ENCODE peak calls at places on chromosomes 1 and 21, in seven cellular contexts. A is CD4-positive, alpha-beta T cell; X is ovary; Y is fibroblast of lung; B is psoas muscle; K is CD8-positive, alpha-beta T cell; W is nephron progenitor cell. R is an unnamed sample.
A peak's percentile ranks its signal among the peaks of the same experiment; 100 is the strongest.

GRCh38 chr1:69510026-69510425 is 57.7 kb upstream of the LRRC7 start:
- DNase-seq in A (no peak), X (no peak), Y (no peak), B (no peak), K (no peak), W (no peak), R (no peak)

GRCh38 chr1:159900755-159901335 is 880 bp upstream of the CFAP45 start:
- DNase-seq in A (no peak), X (no peak), Y (no peak), B (no peak), K (no peak), W (no peak), R (no peak)

GRCh38 chr1:231691618-231692259 is 65.1 kb downstream of the DISC1 start:
- DNase-seq in A (no peak), X (peak; percentile 49), Y (no peak), B (no peak), K (no peak), W (peak; percentile 57), R (peak; percentile 42)

GRCh38 chr1:206761369-206761768 is 9.2 kb upstream of the IL19 start:
- DNase-seq in A (no peak), X (no peak), Y (no peak), B (no peak), K (no peak), W (no peak), R (no peak)

GRCh38 chr1:231699769-231700168 is 73.2 kb downstream of the DISC1 start:
- DNase-seq in A (no peak), X (no peak), Y (peak; percentile 26), B (no peak), K (no peak), W (no peak), R (no peak)

GRCh38 chr1:118459871-118460270 is 274.8 kb upstream of the SPAG17 start:
- DNase-seq in A (no peak), X (no peak), Y (no peak), B (no peak), K (no peak), W (no peak), R (no peak)

GRCh38 chr1:25817840-25818501 is 1.8 kb upstream of the MTFR1L start:
- DNase-seq in A (no peak), X (no peak), Y (no peak), B (no peak), K (no peak), W (no peak), R (no peak)

GRCh38 chr21:34367320-34367935 is 3.6 kb downstream of the KCNE2 start:
- DNase-seq in A (peak; percentile 6), X (peak; percentile 15), Y (peak; percentile 74), B (no peak), K (peak; percentile 47), W (peak; percentile 44), R (peak; percentile 59)

GRCh38 chr1:223713546-223714420 is 1.4 kb downstream of the CAPN2 start:
- DNase-seq in A (no peak), X (no peak), Y (no peak), B (no peak), K (no peak), W (no peak), R (no peak)

GRCh38 chr1:9900142-9901043 is 9.7 kb downstream of the CTNNBIP1 start:
- DNase-seq in A (no peak), X (no peak), Y (no peak), B (peak; percentile 44), K (no peak), W (no peak), R (no peak)

GRCh38 chr21:42466700-42467612 is 29.1 kb downstream of the RSPH1 start:
- DNase-seq in A (no peak), X (no peak), Y (peak; percentile 32), B (no peak), K (no peak), W (no peak), R (no peak)

GRCh38 chr1:228953207-228953606 is 217.9 kb downstream of the RHOU start:
- DNase-seq in A (no peak), X (no peak), Y (no peak), B (no peak), K (no peak), W (no peak), R (no peak)

GRCh38 chr1:15736035-15736665 is at the start of gene SLC25A34:
- DNase-seq in A (no peak), X (no peak), Y (no peak), B (peak; percentile 86), K (no peak), W (no peak), R (no peak)

GRCh38 chr1:162391790-162392563 is 10.4 kb downstream of the C1orf226 start:
- DNase-seq in A (no peak), X (no peak), Y (peak; percentile 70), B (no peak), K (no peak), W (peak; percentile 32), R (no peak)

GRCh38 chr1:225044258-225044657 is 114.8 kb downstream of the DNAH14 start:
- DNase-seq in A (no peak), X (no peak), Y (peak; percentile 75), B (no peak), K (no peak), W (no peak), R (no peak)

GRCh38 chr1:90007979-90008404 is 13.1 kb downstream of the ZNF326 start:
- DNase-seq in A (no peak), X (no peak), Y (peak; percentile 22), B (no peak), K (no peak), W (no peak), R (no peak)

GRCh38 chr21:34670220-34670961 is 1.6 kb downstream of the CLIC6 start:
- DNase-seq in A (no peak), X (peak; percentile 22), Y (peak; percentile 13), B (peak; percentile 32), K (no peak), W (peak; percentile 46), R (peak; percentile 47)

GRCh38 chr21:34841154-34841553 is 172.4 kb downstream of the CLIC6 start:
- DNase-seq in A (no peak), X (no peak), Y (no peak), B (no peak), K (no peak), W (no peak), R (no peak)

GRCh38 chr1:24914226-24915069 is 15.6 kb downstream of the RUNX3 start:
- DNase-seq in A (no peak), X (no peak), Y (peak; percentile 37), B (no peak), K (no peak), W (peak; percentile 62), R (no peak)

GRCh38 chr1:151540021-151540981 is at the start of gene TUFT1:
- DNase-seq in A (peak; percentile 92), X (peak; percentile 92), Y (peak; percentile 88), B (peak; percentile 91), K (peak; percentile 94), W (peak; percentile 98), R (peak; percentile 94)

GRCh38 chr1:64308856-64309255 is 105.4 kb downstream of the UBE2U start:
- DNase-seq in A (no peak), X (no peak), Y (peak; percentile 18), B (no peak), K (no peak), W (no peak), R (no peak)

GRCh38 chr21:39003982-39004775 is 179.1 kb downstream of the PSMG1 start:
- DNase-seq in A (no peak), X (peak; percentile 37), Y (peak; percentile 84), B (no peak), K (no peak), W (no peak), R (no peak)

GRCh38 chr1:221635305-221635704 is 106.6 kb downstream of the DUSP10 start:
- DNase-seq in A (no peak), X (no peak), Y (no peak), B (no peak), K (no peak), W (no peak), R (no peak)

GRCh38 chr21:15558884-15559283 is 170.9 kb upstream of the USP25 start:
- DNase-seq in A (no peak), X (no peak), Y (no peak), B (no peak), K (no peak), W (no peak), R (no peak)

GRCh38 chr1:46686255-46686654 is 14.6 kb downstream of the TEX38 start:
- DNase-seq in A (no peak), X (no peak), Y (no peak), B (no peak), K (no peak), W (no peak), R (no peak)

GRCh38 chr1:92748138-92748537 is 36.8 kb downstream of the EVI5 start:
- DNase-seq in A (no peak), X (no peak), Y (no peak), B (no peak), K (no peak), W (no peak), R (no peak)
- TF ChIP-seq CTCF in A (no peak), X (no peak), Y (peak; percentile 12), B (no peak), K (no peak), W (no peak), R (no peak)

GRCh38 chr1:12546771-12547585 is 71.0 kb downstream of the DHRS3 start:
- DNase-seq in A (no peak), X (no peak), Y (no peak), B (peak; percentile 85), K (no peak), W (no peak), R (no peak)
- TF ChIP-seq CTCF in A (no peak), X (no peak), Y (no peak), B (no peak), K (no peak), W (no peak), R (no peak)

GRCh38 chr1:196059210-196059609 is 549.0 kb downstream of the KCNT2 start:
- DNase-seq in A (no peak), X (no peak), Y (no peak), B (no peak), K (no peak), W (no peak), R (no peak)
- TF ChIP-seq CTCF in A (no peak), X (no peak), Y (no peak), B (no peak), K (no peak), W (no peak), R (no peak)

GRCh38 chr1:85125891-85126290 is 74.9 kb downstream of the SYDE2 start:
- DNase-seq in A (no peak), X (no peak), Y (no peak), B (no peak), K (no peak), W (no peak), R (no peak)

GRCh38 chr1:85121744-85122143 is 73.4 kb upstream of the MCOLN3 start:
- DNase-seq in A (no peak), X (no peak), Y (no peak), B (no peak), K (no peak), W (no peak), R (no peak)

GRCh38 chr1:85116856-85117255 is 68.6 kb upstream of the MCOLN3 start:
- DNase-seq in A (no peak), X (no peak), Y (no peak), B (no peak), K (no peak), W (no peak), R (no peak)

GRCh38 chr1:85118751-85119150 is 70.5 kb upstream of the MCOLN3 start:
- DNase-seq in A (no peak), X (no peak), Y (no peak), B (no peak), K (no peak), W (no peak), R (no peak)

DNA sequence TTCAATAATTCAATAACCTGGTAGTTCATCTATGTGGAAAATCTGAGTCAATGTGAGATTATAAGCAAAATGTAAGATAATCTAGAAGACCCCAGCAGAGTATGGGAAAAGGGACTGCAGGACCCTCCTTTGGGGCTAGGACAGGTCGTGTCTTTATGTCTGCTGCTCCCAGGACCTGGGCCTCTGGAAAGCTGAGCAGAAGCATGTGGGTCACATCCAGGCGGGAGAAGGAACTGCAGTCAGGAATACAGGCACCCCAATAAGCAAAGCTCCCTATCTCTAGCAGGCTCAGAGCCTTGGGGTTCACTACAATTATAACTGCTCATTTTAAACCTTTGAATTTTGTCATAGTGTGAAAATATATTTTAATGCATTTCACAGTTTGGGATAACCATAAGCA is 73.9 kb upstream of the MCOLN3 start:
- DNase-seq in A (no peak), X (no peak), Y (no peak), B (no peak), K (no peak), W (no peak), R (no peak)
- TF ChIP-seq CTCF in A (no peak), X (no peak), Y (no peak), B (no peak), K (no peak), W (no peak), R (no peak)